ENCODE peak calls at places on chromosomes 13 and 19, in ten cellular contexts. G is endodermal cell; L is effector memory CD4-positive, alpha-beta T cell; N is Peyer's patch; V is testis; W is cardiac muscle cell; S is BE2C; X is IMR-90; T is CD8-positive, alpha-beta T cell; O is left ventricle myocardium inferior. Y is an unnamed sample. For H3K27me3 and H3K36me3, the result is how much of the 10 kb centered on the place peaks cover.

GRCh38 chr13:84430441-84430840 is 548.2 kb upstream of the SLITRK1 start:
- DNase-seq in G (no peak), L (no peak), N (no peak), V (no peak), W (no peak), S (no peak), X (peak), T (no peak), O (no peak), Y (no peak)

GRCh38 chr13:75621147-75621546 is 15.0 kb upstream of the LMO7 start:
- DNase-seq in G (no peak), L (no peak), N (no peak), V (no peak), W (no peak), S (no peak), X (peak), T (no peak), O (no peak), Y (no peak)

GRCh38 chr13:49082653-49083536 is 107.2 kb downstream of the FNDC3A start:
- DNase-seq in G (no peak), L (no peak), N (no peak), V (no peak), W (no peak), S (no peak), X (peak), T (no peak), O (no peak), Y (no peak)

GRCh38 chr13:66343224-66343828 is 886.8 kb downstream of the PCDH9 start:
- DNase-seq in G (no peak), L (no peak), N (no peak), V (no peak), W (peak), S (no peak), X (no peak), T (no peak), O (no peak), Y (no peak)

GRCh38 chr19:5827891-5828660 is 11.4 kb downstream of the FUT6 start:
- DNase-seq in G (peak), L (peak), N (peak), V (peak), W (peak), S (peak), X (peak), T (peak), O (peak), Y (peak)

GRCh38 chr19:17302391-17303166 is 646 bp downstream of the ABHD8 start:
- DNase-seq in G (peak), L (no peak), N (no peak), V (no peak), W (no peak), S (no peak), X (no peak), T (peak), O (no peak), Y (peak)

GRCh38 chr19:14437578-14438140 is 4.6 kb downstream of the PKN1 start:
- DNase-seq in G (no peak), L (no peak), N (no peak), V (no peak), W (no peak), S (no peak), X (no peak), T (no peak), O (no peak), Y (no peak)

GRCh38 chr13:26497991-26498423 is 59.5 kb upstream of the WASF3 start:
- DNase-seq in G (no peak), L (no peak), N (no peak), V (no peak), W (no peak), S (no peak), X (peak), T (no peak), O (no peak), Y (no peak)

GRCh38 chr19:17948967-17949930 is 16.4 kb downstream of the CCDC124 start:
- DNase-seq in G (peak), L (no peak), N (no peak), V (no peak), W (no peak), S (peak), X (no peak), T (no peak), O (no peak), Y (no peak)

GRCh38 chr13:78607409-78608253 is 4.3 kb upstream of the POU4F1 start:
- DNase-seq in G (peak), L (no peak), N (no peak), V (no peak), W (no peak), S (no peak), X (no peak), T (no peak), O (no peak), Y (no peak)

GRCh38 chr13:78608705-78609463 is 5.5 kb upstream of the POU4F1 start:
- DNase-seq in G (peak), L (no peak), N (no peak), V (no peak), W (no peak), S (peak), X (no peak), T (no peak), O (no peak), Y (no peak)

GRCh38 chr13:78604782-78605611 is 1.6 kb upstream of the POU4F1 start:
- DNase-seq in G (peak), L (no peak), N (no peak), V (no peak), W (no peak), S (peak), X (peak), T (no peak), O (no peak), Y (no peak)

GRCh38 chr13:78608254-78608704 is 4.9 kb upstream of the POU4F1 start:
- DNase-seq in G (peak), L (no peak), N (no peak), V (no peak), W (no peak), S (no peak), X (no peak), T (no peak), O (no peak), Y (no peak)

GRCh38 chr13:78606471-78607408 is 3.4 kb upstream of the POU4F1 start:
- DNase-seq in G (peak), L (no peak), N (no peak), V (no peak), W (no peak), S (no peak), X (no peak), T (no peak), O (no peak), Y (no peak)
- H3K27me3 ChIP-seq in G (half or more), L (half or more), N (half or more), V (under half), W (half or more), S (half or more), X (half or more), T (half or more), O (half or more), Y (half or more)

GRCh38 chr19:15456871-15457700 is 7.3 kb downstream of the RASAL3 start:
- DNase-seq in G (peak), L (no peak), N (peak), V (peak), W (peak), S (no peak), X (no peak), T (no peak), O (no peak), Y (no peak)

GRCh38 chr19:15454371-15454800 is 4.6 kb upstream of the WIZ start:
- DNase-seq in G (no peak), L (no peak), N (no peak), V (no peak), W (no peak), S (no peak), X (no peak), T (no peak), O (no peak), Y (no peak)

GRCh38 chr19:15455996-15456395 is 6.2 kb upstream of the WIZ start:
- DNase-seq in G (no peak), L (no peak), N (no peak), V (no peak), W (no peak), S (no peak), X (no peak), T (no peak), O (no peak), Y (no peak)

GRCh38 chr19:15456441-15456840 is 6.7 kb upstream of the WIZ start:
- DNase-seq in G (no peak), L (no peak), N (no peak), V (no peak), W (no peak), S (no peak), X (no peak), T (no peak), O (no peak), Y (no peak)

DNA sequence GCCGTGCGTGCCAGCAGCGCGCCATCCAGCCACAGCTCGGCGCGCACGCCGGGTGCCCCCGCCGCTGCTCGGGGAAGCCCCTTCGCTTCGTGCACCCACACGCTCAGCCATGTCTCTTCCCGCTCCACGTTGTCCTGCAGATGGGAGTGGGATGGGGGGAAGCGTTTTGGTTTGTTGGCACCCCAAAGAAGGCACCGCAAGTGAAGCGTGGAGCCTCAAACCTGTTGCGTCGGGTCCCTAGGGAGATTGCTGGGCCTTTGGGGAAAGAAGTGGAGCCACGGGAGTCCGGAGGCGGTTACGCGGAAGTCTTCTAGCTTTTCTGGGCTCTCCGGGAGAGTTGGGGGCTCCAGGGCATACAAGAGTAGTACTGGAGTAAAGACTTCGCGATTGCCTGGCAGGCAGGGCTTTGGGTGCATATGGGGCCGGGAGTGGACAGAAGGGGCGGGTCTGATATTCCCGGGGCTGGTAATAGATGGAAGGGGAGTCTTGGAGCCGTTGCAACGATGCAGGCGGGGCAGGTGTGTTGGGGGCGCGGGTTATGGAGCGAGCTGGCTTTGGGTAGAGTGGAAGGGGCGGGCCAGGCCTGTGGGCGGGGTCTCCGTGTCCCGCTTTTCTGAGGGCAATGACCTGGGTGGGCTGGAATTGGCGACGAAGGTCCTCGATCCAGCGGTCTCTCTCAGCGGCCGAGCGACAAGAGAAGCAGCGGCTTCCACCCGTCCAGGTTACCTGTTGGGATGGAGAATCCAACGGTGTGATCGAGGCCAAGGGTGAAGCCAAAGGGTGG is 6.5 kb downstream of the RASAL3 start:
- DNase-seq in G (no peak), L (no peak), N (no peak), V (no peak), W (no peak), S (no peak), X (no peak), T (no peak), O (no peak), Y (no peak)
- H3K36me3 ChIP-seq in G (under half), L (half or more), N (under half), V (under half), W (under half), S (under half), X (under half), T (half or more), O (under half), Y (under half)

DNA sequence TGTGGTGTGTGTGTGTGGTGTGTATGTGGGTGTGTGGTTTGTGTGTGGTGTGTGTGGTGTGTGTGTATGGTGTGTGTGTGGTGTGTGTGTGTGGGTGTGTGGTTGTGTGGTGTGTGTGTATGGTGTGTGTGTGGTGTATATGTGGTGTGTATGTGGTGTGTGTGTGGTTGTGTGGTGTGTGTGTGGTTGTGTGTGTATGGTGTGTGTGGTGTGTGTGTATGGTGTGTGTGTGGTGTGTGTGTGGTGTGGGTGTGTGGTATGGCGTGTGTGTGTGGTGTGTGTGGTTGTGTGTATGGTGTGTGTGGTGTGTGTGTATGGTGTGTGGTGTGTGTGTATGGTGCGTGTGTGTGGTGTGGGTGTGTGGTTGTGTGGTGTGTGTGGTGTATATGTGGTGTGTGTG is 8.7 kb downstream of the SHISA7 start:
- DNase-seq in G (no peak), L (no peak), N (no peak), V (no peak), W (no peak), S (no peak), X (no peak), T (no peak), O (no peak), Y (no peak)
- H3K27me3 ChIP-seq in G (half or more), L (under half), N (under half), V (under half), W (under half), S (under half), X (under half), T (under half), O (half or more), Y (half or more)

GRCh38 chr19:55091126-55091910 is 15.6 kb downstream of the EPS8L1 start:
- DNase-seq in G (peak), L (no peak), N (no peak), V (peak), W (no peak), S (no peak), X (no peak), T (no peak), O (no peak), Y (no peak)
- H3K36me3 ChIP-seq in G (under half), L (under half), N (under half), V (under half), W (under half), S (under half), X (under half), T (under half), O (half or more), Y (half or more)

GRCh38 chr19:51735759-51736449 is 12.1 kb upstream of the HAS1 start:
- DNase-seq in G (no peak), L (no peak), N (peak), V (peak), W (no peak), S (no peak), X (peak), T (no peak), O (peak), Y (peak)
- H3K27me3 ChIP-seq in G (under half), L (under half), N (under half), V (under half), W (under half), S (under half), X (under half), T (under half), O (half or more), Y (under half)

Y was measured in lower lobe of right lung.